ENCODE peak calls at places on chromosomes 5 and 9, in six cellular contexts. H is activated T-cell treated with anti-CD3 and anti-CD28 coated beads for 48 hours; Z is NCI-H2081 treated with DMSO at 0.1 percent for 48 hours; C is mesothelial cell of epicardium; L is cardiac muscle cell; J is naive thymus-derived CD8-positive, alpha-beta T cell. V is an unnamed sample.

GRCh38 chr9:89534464-89534863 is 36.6 kb upstream of the SEMA4D start:
- DNase-seq in H (no peak), C (no peak), L (no peak), Z (no peak), J (no peak), V (no peak)

GRCh38 chr9:35627575-35627974 is 9.4 kb upstream of the CD72 start:
- DNase-seq in J (no peak), L (no peak), Z (no peak), H (no peak), C (no peak), V (no peak)

GRCh38 chr5:76529464-76530344 is 93.5 kb downstream of the F2RL2 start:
- DNase-seq in J (no peak), L (no peak), C (no peak), Z (no peak), H (no peak), V (no peak)

GRCh38 chr5:179803651-179804598 is 2.7 kb downstream of the MGAT4B start:
- DNase-seq in H (peak; percentile 57), Z (no peak), C (no peak), L (no peak), J (peak; percentile 41), V (no peak)

GRCh38 chr9:4547016-4547415 is 56.7 kb downstream of the SLC1A1 start:
- DNase-seq in Z (no peak), J (no peak), L (no peak), C (no peak), H (no peak), V (no peak)

GRCh38 chr9:89996106-89996505 is 391.3 kb downstream of the GADD45G start:
- DNase-seq in L (no peak), Z (no peak), H (no peak), C (no peak), J (no peak), V (no peak)

GRCh38 chr9:131503626-131504465 is 1.1 kb downstream of the POMT1 start:
- DNase-seq in J (peak; percentile 39), C (no peak), H (peak; percentile 76), Z (no peak), L (peak; percentile 7), V (no peak)

GRCh38 chr5:100595152-100595811 is 60.1 kb downstream of the FAM174A start:
- DNase-seq in C (no peak), J (no peak), Z (no peak), H (no peak), L (no peak), V (peak; percentile 3)

GRCh38 chr5:122099060-122099790 is 21.2 kb upstream of the LOX start:
- DNase-seq in L (no peak), H (no peak), Z (no peak), J (no peak), C (no peak), V (no peak)

GRCh38 chr9:31290731-31291130 is 1093.7 kb upstream of the ACO1 start:
- DNase-seq in H (no peak), J (no peak), Z (no peak), C (no peak), L (no peak), V (no peak)

GRCh38 chr9:92378825-92379535 is 25.4 kb downstream of the OGN start:
- DNase-seq in L (no peak), Z (no peak), H (no peak), J (peak; percentile 6), C (no peak), V (no peak)

GRCh38 chr5:124000558-124000957 is 488.6 kb downstream of the CSNK1G3 start:
- DNase-seq in J (no peak), Z (no peak), H (no peak), L (no peak), C (no peak), V (no peak)

GRCh38 chr9:123617952-123618678 is 262.1 kb downstream of the CRB2 start:
- DNase-seq in J (no peak), L (no peak), C (no peak), Z (no peak), H (no peak), V (no peak)

GRCh38 chr5:68593211-68593701 is 377.7 kb downstream of the PIK3R1 start:
- DNase-seq in J (no peak), Z (no peak), C (no peak), H (no peak), L (no peak), V (no peak)

GRCh38 chr9:36436909-36437308 is 36.8 kb upstream of the RNF38 start:
- DNase-seq in H (no peak), Z (no peak), L (peak; percentile 68), C (no peak), J (no peak), V (no peak)

GRCh38 chr5:141883184-141883947 is 5.2 kb upstream of the PCDH1 start:
- DNase-seq in C (no peak), H (peak; percentile 14), L (peak; percentile 88), Z (no peak), J (peak; percentile 21), V (no peak)

GRCh38 chr9:87109182-87109581 is 161.9 kb upstream of the GAS1 start:
- DNase-seq in Z (no peak), C (no peak), L (no peak), H (no peak), J (no peak), V (no peak)

GRCh38 chr5:136192526-136193395 is at the start of gene SMIM32:
- DNase-seq in C (no peak), Z (no peak), J (no peak), L (peak; percentile 77), H (no peak), V (no peak)

GRCh38 chr9:2688636-2689035 is 28.7 kb upstream of the KCNV2 start:
- DNase-seq in J (no peak), C (no peak), L (no peak), H (no peak), Z (no peak), V (no peak)

GRCh38 chr9:13941686-13942085 is 372.3 kb downstream of the NFIB start:
- DNase-seq in L (no peak), C (no peak), J (no peak), Z (no peak), H (no peak), V (no peak)

GRCh38 chr5:21685536-21685935 is 1167.6 kb downstream of the CDH12 start:
- DNase-seq in C (no peak), L (no peak), Z (no peak), J (no peak), H (no peak), V (no peak)

GRCh38 chr5:169084775-169085566 is 216.0 kb downstream of the SLIT3 start:
- DNase-seq in H (no peak), C (no peak), J (no peak), Z (no peak), L (no peak), V (no peak)

V was measured in thoracic aorta.